ENCODE peak calls at places on chromosomes 5 and 9, in nine cellular contexts. G is adrenal gland; N is naive thymus-derived CD4-positive, alpha-beta T cell; A is body of pancreas; Y is cardiac fibroblast; O is mesendoderm; C is HCT116; F is skeletal muscle cell; U is breast epithelium. I is an unnamed sample.

GRCh38 chr9:18877984-18878383 is 155.0 kb downstream of the SAXO1 start:
- DNase-seq in C (no peak), G (no peak), O (no peak), N (no peak), U (no peak), Y (no peak), F (no peak), A (no peak), I (no peak)

GRCh38 chr5:148469446-148470062 is 85.8 kb downstream of the FBXO38 start:
- DNase-seq in C (no peak), F (peak; percentile 31), Y (peak; percentile 87), A (peak; percentile 52), O (peak; percentile 66), G (no peak), U (no peak), N (no peak), I (no peak)

GRCh38 chr9:2234371-2234893 is 219.3 kb downstream of the SMARCA2 start:
- DNase-seq in F (no peak), N (no peak), Y (no peak), U (no peak), O (no peak), C (no peak), A (no peak), G (peak; percentile 67), I (no peak)

GRCh38 chr5:31853398-31854135 is 214.6 kb downstream of the PDZD2 start:
- DNase-seq in Y (no peak), A (no peak), U (peak; percentile 23), N (no peak), C (no peak), G (no peak), O (peak; percentile 31), F (no peak), I (no peak)

GRCh38 chr9:89544280-89544664 is 46.4 kb upstream of the SEMA4D start:
- DNase-seq in N (no peak), C (no peak), G (no peak), F (no peak), O (no peak), A (no peak), Y (no peak), U (no peak), I (no peak)

GRCh38 chr5:93607367-93608258 is 24.6 kb downstream of the NR2F1 start:
- DNase-seq in G (peak; percentile 70), U (no peak), F (no peak), Y (peak; percentile 76), O (peak; percentile 93), A (no peak), C (no peak), N (no peak), I (peak; percentile 73)

GRCh38 chr9:33931326-33931725 is 114.4 kb downstream of the UBE2R2 start:
- DNase-seq in A (no peak), F (no peak), C (no peak), G (no peak), U (no peak), Y (no peak), O (no peak), N (no peak), I (no peak)

GRCh38 chr9:70117835-70118319 is 74.2 kb downstream of the MAMDC2 start:
- DNase-seq in Y (peak; percentile 63), A (no peak), F (no peak), C (no peak), G (no peak), O (no peak), U (no peak), N (no peak), I (no peak)

GRCh38 chr9:9231946-9232345 is 1380.9 kb downstream of the PTPRD start:
- DNase-seq in F (no peak), N (no peak), G (no peak), C (no peak), A (no peak), Y (no peak), O (no peak), U (no peak), I (no peak)

GRCh38 chr9:29325855-29326254 is 1752.6 kb upstream of the C9orf72 start:
- DNase-seq in C (no peak), N (no peak), U (no peak), G (no peak), A (no peak), Y (no peak), F (no peak), O (peak; percentile 16), I (no peak)

GRCh38 chr5:154176191-154176590 is 14.3 kb upstream of the GALNT10 start:
- DNase-seq in N (no peak), G (no peak), F (no peak), U (no peak), O (no peak), C (no peak), A (no peak), Y (peak; percentile 75), I (no peak)

GRCh38 chr5:59186623-59187022 is 603.7 kb downstream of the RAB3C start:
- DNase-seq in G (no peak), F (no peak), C (no peak), A (no peak), Y (no peak), N (no peak), O (no peak), U (no peak), I (no peak)

GRCh38 chr9:12908910-12909309 is 134.1 kb downstream of the LURAP1L start:
- DNase-seq in Y (no peak), U (no peak), G (no peak), A (no peak), F (no peak), N (no peak), O (no peak), C (no peak), I (no peak)

GRCh38 chr5:31993182-31993961 is 180.7 kb downstream of the GOLPH3 start:
- DNase-seq in U (no peak), N (no peak), F (peak; percentile 31), C (no peak), G (no peak), A (no peak), Y (peak; percentile 78), O (no peak), I (no peak)

GRCh38 chr9:1170918-1171317 is 120.8 kb downstream of the DMRT2 start:
- DNase-seq in N (no peak), O (no peak), Y (no peak), U (no peak), C (no peak), A (no peak), F (no peak), G (no peak), I (no peak)

GRCh38 chr5:111299067-111299481 is 74.9 kb downstream of the CAMK4 start:
- DNase-seq in O (peak; percentile 13), C (no peak), Y (peak; percentile 54), U (no peak), N (no peak), G (no peak), F (no peak), A (no peak), I (no peak)

GRCh38 chr9:77927265-77927664 is 104.3 kb downstream of the GNAQ start:
- DNase-seq in N (no peak), G (no peak), O (no peak), U (no peak), C (no peak), F (no peak), A (no peak), Y (peak; percentile 43), I (no peak)

GRCh38 chr5:36690041-36690941 is 83.9 kb downstream of the SLC1A3 start:
- DNase-seq in Y (peak; percentile 80), A (peak; percentile 80), U (peak; percentile 63), G (peak; percentile 82), F (no peak), C (peak; percentile 81), O (peak; percentile 96), N (peak; percentile 64), I (peak; percentile 77)

GRCh38 chr5:61582887-61583286 is 250.8 kb downstream of the ZSWIM6 start:
- DNase-seq in G (no peak), C (no peak), Y (no peak), U (no peak), O (no peak), A (no peak), F (no peak), N (no peak), I (no peak)
- H3K4me3 ChIP-seq in G (no peak overlapping the region), C (no peak overlapping the region), Y (no peak overlapping the region), U (no peak overlapping the region), O (no peak overlapping the region), A (no peak overlapping the region), F (no peak overlapping the region), N (no peak overlapping the region), I (no peak overlapping the region)

DNA sequence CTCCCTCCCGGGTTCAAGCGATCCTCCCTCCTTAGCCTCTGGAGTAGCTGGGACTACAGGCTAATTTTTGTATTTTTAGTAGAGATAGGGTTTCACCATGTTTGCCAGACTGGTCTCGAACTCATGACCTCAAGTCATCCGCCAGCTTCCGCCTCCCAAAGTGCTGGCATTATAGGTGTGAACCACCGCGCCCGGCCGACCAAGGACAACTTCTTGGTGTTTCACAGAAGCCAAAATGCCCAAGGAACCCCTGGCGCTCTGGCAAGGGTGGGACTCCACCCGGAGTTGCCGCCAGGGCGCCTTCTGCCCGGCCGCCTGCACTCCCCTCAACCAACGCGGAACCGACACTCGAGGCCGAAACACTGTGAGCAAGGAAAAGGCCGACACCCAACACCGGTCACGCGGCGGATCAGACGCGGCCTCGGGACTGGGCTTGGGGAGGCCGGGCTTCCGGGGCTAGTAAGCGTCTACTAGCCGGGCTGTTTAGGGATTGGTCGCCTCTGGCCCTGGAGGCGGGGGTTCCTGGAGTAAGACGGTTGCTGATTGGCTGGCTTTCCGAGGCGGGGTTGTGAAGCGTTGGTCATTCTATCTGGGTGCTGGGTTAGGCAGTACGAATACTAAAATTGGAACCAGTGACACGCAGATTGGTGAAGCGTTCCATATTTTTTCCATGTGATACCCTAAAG is 7.7 kb upstream of the CFAP157 start:
- DNase-seq in Y (peak; percentile 99), O (peak; percentile 98), A (peak; percentile 97), G (peak; percentile 99), N (peak; percentile 80), C (peak; percentile 96), U (peak; percentile 97), F (peak; percentile 87), I (peak; percentile 90)
- H3K4me3 ChIP-seq in Y (peak overlapping the region; percentile 34), O (peak overlapping the region; percentile 22), A (no peak overlapping the region), G (no peak overlapping the region), N (peak overlapping the region; percentile 62), C (peak overlapping the region; percentile 59), U (peak overlapping the region; percentile 47), F (peak overlapping the region; percentile 40), I (peak overlapping the region; percentile 16)

GRCh38 chr9:135480942-135481315 is 1.3 kb downstream of the PPP1R26 start:
- DNase-seq in Y (no peak), C (no peak), F (no peak), N (no peak), U (no peak), O (no peak), A (no peak), G (no peak), I (no peak)
- H3K4me3 ChIP-seq in Y (peak overlapping the region; percentile 73), C (peak overlapping the region; percentile 91), F (peak overlapping the region; percentile 81), N (peak overlapping the region; percentile 44), U (peak overlapping the region; percentile 77), O (peak overlapping the region; percentile 81), A (peak overlapping the region; percentile 78), G (no peak overlapping the region), I (peak overlapping the region; percentile 87)

DNA sequence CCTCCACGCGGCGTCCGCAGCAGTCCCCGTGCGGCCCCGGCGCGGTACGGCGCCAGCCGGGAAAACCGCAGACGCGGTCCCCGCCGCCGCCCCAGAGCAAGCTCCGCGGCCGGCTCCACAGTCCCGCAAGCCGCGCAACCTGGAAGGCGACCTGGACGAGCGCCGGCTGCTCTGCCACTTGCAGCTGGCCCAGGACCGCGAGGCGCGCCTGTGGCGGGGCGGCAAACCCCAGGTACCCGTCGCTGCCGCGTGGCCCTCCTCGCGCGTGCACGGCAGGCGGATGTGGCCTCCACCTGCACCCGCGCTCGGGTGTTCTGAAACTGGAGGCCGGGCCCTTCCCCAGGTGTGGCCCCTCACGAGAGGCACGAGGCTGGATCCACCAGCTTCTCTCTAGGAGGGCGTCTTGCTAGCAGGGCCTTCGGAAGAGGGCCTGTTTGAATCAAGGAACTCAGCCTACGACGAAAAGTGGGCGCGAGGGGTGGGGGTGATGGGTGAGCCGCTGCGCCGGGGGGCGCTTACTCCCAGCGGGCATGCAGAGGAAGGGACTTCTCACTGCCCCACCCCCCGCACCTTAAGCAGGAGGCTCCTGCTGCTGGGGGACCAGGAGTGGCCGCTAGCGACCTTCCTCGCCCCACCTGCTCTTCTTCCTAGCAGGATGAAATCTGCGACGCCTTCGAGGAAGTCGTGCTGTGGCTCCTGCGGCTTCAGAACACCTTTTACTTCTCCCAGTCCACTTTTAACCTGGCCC is 641 bp downstream of the CCNI2 start:
- DNase-seq in Y (no peak), F (no peak), O (peak; percentile 28), A (peak; percentile 38), G (peak; percentile 45), U (peak; percentile 17), N (peak; percentile 50), C (no peak), I (peak; percentile 67)
- H3K4me3 ChIP-seq in Y (no peak overlapping the region), F (peak overlapping the region; percentile 35), O (no peak overlapping the region), A (peak overlapping the region; percentile 80), G (no peak overlapping the region), U (peak overlapping the region; percentile 58), N (peak overlapping the region; percentile 49), C (no peak overlapping the region), I (peak overlapping the region; percentile 57)